ENCODE peak calls at places on chromosome 17, in six cellular contexts. G is AG04449; J is nephron progenitor cell; E is activated T-cell treated with anti-CD3 and anti-CD28 coated beads, Interleukin-2, amount 50 U/mL, for 4 hours; X is GDM1; V is right cardiac atrium. T is an unnamed sample.

GRCh38 chr17:37490022-37490587 is 414 bp downstream of the DUSP14 start:
- DNase-seq in V (peak), X (peak), J (peak), E (peak), G (no peak), T (peak)

GRCh38 chr17:79838541-79839274 is 532 bp downstream of the CBX4 start:
- DNase-seq in X (no peak), V (peak), G (no peak), E (no peak), J (peak), T (no peak)

GRCh38 chr17:37188157-37188556 is 187.6 kb upstream of the C17orf78 start:
- DNase-seq in G (no peak), V (no peak), J (no peak), X (no peak), E (no peak), T (no peak)

GRCh38 chr17:2071421-2072281 is 16.7 kb downstream of the HIC1 start:
- DNase-seq in E (no peak), X (no peak), G (no peak), J (no peak), V (peak), T (no peak)

GRCh38 chr17:6534846-6535514 is 21.4 kb downstream of the PITPNM3 start:
- DNase-seq in V (no peak), E (no peak), X (no peak), J (no peak), G (no peak), T (no peak)

GRCh38 chr17:78180083-78180482 is 6.8 kb downstream of the TK1 start:
- DNase-seq in G (no peak), E (no peak), J (no peak), V (no peak), X (no peak), T (no peak)

GRCh38 chr17:80259642-80260535 is 763 bp upstream of the RNF213 start:
- DNase-seq in X (no peak), E (peak), G (no peak), J (peak), V (peak), T (peak)

GRCh38 chr17:77942111-77942988 is 16.2 kb upstream of the TNRC6C start:
- DNase-seq in X (no peak), V (peak), J (no peak), E (no peak), G (no peak), T (no peak)

GRCh38 chr17:48995871-48996695 is 1.1 kb upstream of the IGF2BP1 start:
- DNase-seq in J (peak), E (no peak), X (no peak), V (no peak), G (no peak), T (no peak)

GRCh38 chr17:35896011-35896587 is 15.9 kb upstream of the CCL5 start:
- DNase-seq in G (no peak), J (no peak), X (peak), E (peak), V (no peak), T (no peak)

GRCh38 chr17:15918661-15919259 is 26.2 kb upstream of the ADORA2B start:
- DNase-seq in E (no peak), G (no peak), J (no peak), X (no peak), V (no peak), T (no peak)

GRCh38 chr17:32318071-32318470 is 23.9 kb downstream of the C17orf75 start:
- DNase-seq in E (no peak), X (no peak), J (no peak), V (no peak), G (no peak), T (no peak)

GRCh38 chr17:39655105-39655504 is 10.0 kb upstream of the TCAP start:
- DNase-seq in J (no peak), G (no peak), E (no peak), X (no peak), V (no peak), T (no peak)

GRCh38 chr17:10192963-10193362 is 5.4 kb downstream of the GAS7 start:
- DNase-seq in X (no peak), J (no peak), G (peak), E (no peak), V (peak), T (no peak)

GRCh38 chr17:29625037-29625750 is 2.5 kb upstream of the CORO6 start:
- DNase-seq in X (no peak), E (no peak), G (no peak), V (peak), J (no peak), T (no peak)

GRCh38 chr17:2957631-2958286 is 105.6 kb downstream of the OR1D5 start:
- DNase-seq in J (no peak), X (no peak), V (no peak), G (no peak), E (no peak), T (no peak)

GRCh38 chr17:29571883-29572681 is 3.6 kb downstream of the TP53I13 start:
- DNase-seq in X (no peak), J (no peak), G (no peak), V (peak), E (no peak), T (no peak)

GRCh38 chr17:45834471-45835396 is 9.9 kb upstream of the SPPL2C start:
- DNase-seq in J (no peak), X (no peak), G (no peak), V (no peak), E (no peak), T (no peak)

GRCh38 chr17:46979023-46979870 is at the start of gene RPRML:
- DNase-seq in E (no peak), J (peak), G (no peak), V (peak), X (no peak), T (no peak)

GRCh38 chr17:42706732-42707131 is 24.4 kb downstream of the CNTNAP1 start:
- DNase-seq in E (no peak), G (no peak), V (no peak), J (no peak), X (peak), T (no peak)

GRCh38 chr17:29510953-29511352 is 55.9 kb downstream of the ABHD15 start:
- DNase-seq in J (no peak), G (no peak), E (no peak), X (no peak), V (no peak), T (no peak)

GRCh38 chr17:47776330-47777197 is 43.5 kb downstream of the TBX21 start:
- DNase-seq in G (no peak), E (peak), X (peak), V (no peak), J (peak), T (no peak)

GRCh38 chr17:6110592-6110991 is 40.4 kb downstream of the WSCD1 start:
- DNase-seq in V (no peak), G (no peak), E (no peak), J (no peak), X (no peak), T (no peak)

GRCh38 chr17:79785900-79786810 is 8.2 kb downstream of the CBX2 start:
- DNase-seq in X (no peak), V (no peak), J (no peak), G (no peak), E (no peak), T (no peak)

GRCh38 chr17:44769230-44769629 is 10.4 kb downstream of the ADAM11 start:
- DNase-seq in X (no peak), E (no peak), G (no peak), J (no peak), V (no peak), T (no peak)

GRCh38 chr17:75773808-75774470 is 8.9 kb upstream of the GALK1 start:
- DNase-seq in E (no peak), J (no peak), V (no peak), G (no peak), X (no peak), T (no peak)

GRCh38 chr17:55158439-55158838 is 106.3 kb upstream of the HLF start:
- DNase-seq in G (no peak), E (no peak), J (no peak), V (no peak), X (no peak), T (no peak)

GRCh38 chr17:15930426-15930825 is 14.5 kb upstream of the ADORA2B start:
- DNase-seq in V (no peak), X (no peak), J (no peak), E (no peak), G (no peak), T (no peak)

GRCh38 chr17:35312790-35313711 is 60.4 kb downstream of the SLFN11 start:
- DNase-seq in G (peak), X (peak), E (peak), V (peak), J (peak), T (peak)

GRCh38 chr17:83151056-83151441 is 71.6 kb downstream of the METRNL start:
- DNase-seq in G (no peak), E (no peak), J (no peak), V (no peak), X (no peak), T (no peak)

GRCh38 chr17:4497101-4497824 is 1.4 kb upstream of the SPNS2 start:
- DNase-seq in J (no peak), E (no peak), G (no peak), X (no peak), V (no peak), T (no peak)

GRCh38 chr17:82283208-82283749 is 9.8 kb upstream of the CSNK1D start:
- DNase-seq in G (no peak), J (no peak), E (peak), X (no peak), V (no peak), T (no peak)

GRCh38 chr17:58317421-58318064 is 11.1 kb downstream of the TSPOAP1 start:
- DNase-seq in X (peak), V (no peak), J (peak), G (peak), E (peak), T (peak)

GRCh38 chr17:76789235-76789788 is 51.4 kb downstream of the MFSD11 start:
- DNase-seq in G (no peak), J (peak), E (no peak), V (no peak), X (no peak), T (no peak)

GRCh38 chr17:59330314-59330942 is 1.0 kb upstream of the YPEL2 start:
- DNase-seq in X (no peak), V (peak), E (no peak), J (peak), G (no peak), T (no peak)

GRCh38 chr17:56367381-56367780 is 214.1 kb downstream of the ANKFN1 start:
- DNase-seq in E (no peak), V (no peak), X (no peak), J (no peak), G (no peak), T (no peak)

GRCh38 chr17:61766520-61766919 is 96.8 kb downstream of the BRIP1 start:
- DNase-seq in G (peak), X (no peak), E (no peak), J (no peak), V (no peak), T (no peak)

GRCh38 chr17:75683467-75684041 is 16.4 kb downstream of the SAP30BP start:
- DNase-seq in G (no peak), X (no peak), V (no peak), J (no peak), E (no peak), T (no peak)

GRCh38 chr17:72976971-72977767 is 115.3 kb downstream of the SLC39A11 start:
- DNase-seq in V (peak), G (peak), X (no peak), J (no peak), E (no peak), T (no peak)

GRCh38 chr17:80545499-80545826 is 825 bp downstream of the RPTOR start:
- DNase-seq in E (no peak), G (no peak), X (no peak), V (no peak), J (no peak), T (no peak)

T was measured in T follicular helper cell.